ENCODE peak calls at places on chromosomes 16 and 17, in six cellular contexts. X, O, V, Z, K and Q are unnamed samples. For H3K9me3 and H3K4me1, the result is how much of the 10 kb centered on the place peaks cover.

GRCh38 chr17:37339321-37339720 is 36.5 kb upstream of the C17orf78 start:
- DNase-seq in X (no peak), O (no peak), V (peak), Z (no peak), K (no peak), Q (no peak)

GRCh38 chr17:273994-274832 is 78.4 kb downstream of the RPH3AL start:
- DNase-seq in X (no peak), O (no peak), V (no peak), Z (no peak), K (no peak), Q (no peak)

GRCh38 chr16:59573528-59574271 is 839.6 kb upstream of the GOT2 start:
- DNase-seq in X (no peak), O (no peak), V (peak), Z (no peak), K (no peak), Q (no peak)

GRCh38 chr17:39580082-39580468 is 27.6 kb downstream of the NEUROD2 start:
- DNase-seq in X (no peak), O (no peak), V (no peak), Z (no peak), K (no peak), Q (no peak)

GRCh38 chr17:72515291-72516065 is 394.7 kb downstream of the SOX9 start:
- DNase-seq in X (no peak), O (no peak), V (peak), Z (no peak), K (peak), Q (no peak)

GRCh38 chr17:76054112-76054476 is 18.2 kb downstream of the SRP68 start:
- DNase-seq in X (no peak), O (no peak), V (no peak), Z (no peak), K (no peak), Q (no peak)

GRCh38 chr17:38864636-38865398 is 5.0 kb upstream of the LASP1 start:
- DNase-seq in X (no peak), O (no peak), V (peak), Z (no peak), K (peak), Q (no peak)

GRCh38 chr17:41972571-41973411 is 6.2 kb downstream of the CNP start:
- DNase-seq in X (no peak), O (no peak), V (no peak), Z (peak), K (no peak), Q (no peak)

GRCh38 chr17:46178550-46179198 is 14.6 kb downstream of the KANSL1 start:
- DNase-seq in X (no peak), O (no peak), V (peak), Z (no peak), K (no peak), Q (no peak)

GRCh38 chr17:6567528-6568185 is 11.3 kb upstream of the PITPNM3 start:
- DNase-seq in X (peak), O (peak), V (peak), Z (no peak), K (no peak), Q (no peak)

GRCh38 chr17:57810740-57811632 is 38.9 kb downstream of the MRPS23 start:
- DNase-seq in X (no peak), O (no peak), V (peak), Z (peak), K (peak), Q (no peak)
- H3K4me3 ChIP-seq in X (no peak), O (no peak), V (no peak), Z (peak), K (no peak), Q (no peak)

GRCh38 chr17:4026255-4026654 is 62.0 kb upstream of the ATP2A3 start:
- DNase-seq in X (no peak), O (no peak), V (no peak), Z (no peak), K (no peak), Q (no peak)
- H3K9me3 ChIP-seq in X (under half), O (under half), V (under half), Z (half or more), K (under half), Q (under half)

GRCh38 chr17:81917565-81918332 is at the start of gene SIRT7:
- DNase-seq in X (peak), O (peak), V (peak), Z (peak), K (peak), Q (no peak)
- H3K4me1 ChIP-seq in X (under half), O (half or more), V (under half), Z (half or more), K (under half), Q (under half)

GRCh38 chr16:47753620-47754019 is 292.5 kb downstream of the PHKB start:
- DNase-seq in X (no peak), O (no peak), V (no peak), Z (no peak), K (no peak), Q (no peak)
- H3K4me3 ChIP-seq in X (no peak), O (no peak), V (no peak), Z (no peak), K (no peak), Q (no peak)

GRCh38 chr16:35377142-35377541 is 1917.7 kb downstream of the TP53TG3F start:
- DNase-seq in X (no peak), O (no peak), V (no peak), Z (no peak), K (no peak), Q (no peak)
- H3K9me3 ChIP-seq in X (under half), O (under half), V (under half), Z (under half), K (under half), Q (under half)

DNA sequence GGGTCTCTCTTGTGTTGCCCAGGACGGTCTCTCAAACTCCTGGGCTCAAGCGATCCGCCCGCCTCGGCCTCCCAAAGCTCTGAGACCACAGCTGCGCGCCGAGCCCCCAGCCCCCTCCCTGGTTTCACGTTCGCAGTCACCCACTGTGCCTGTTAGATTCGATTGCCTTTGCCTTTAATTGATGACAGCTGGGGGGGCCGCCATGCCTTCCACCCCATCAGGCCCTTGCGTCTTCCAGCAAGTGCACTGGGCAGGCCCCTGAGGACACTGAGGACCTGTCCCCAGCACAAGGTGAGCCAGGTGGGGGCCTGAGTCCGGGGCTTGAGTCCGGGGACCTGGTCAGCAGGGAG is 3.3 kb downstream of the IGFALS start:
- DNase-seq in X (no peak), O (no peak), V (no peak), Z (no peak), K (no peak), Q (no peak)
- H3K4me1 ChIP-seq in X (under half), O (under half), V (under half), Z (under half), K (under half), Q (under half)

GRCh38 chr16:57091990-57092785 is at the start of gene CPNE2:
- DNase-seq in X (peak), O (peak), V (peak), Z (peak), K (peak), Q (no peak)
- H3K4me3 ChIP-seq in X (peak), O (peak), V (peak), Z (peak), K (peak), Q (peak)

GRCh38 chr17:56929362-56929969 is 15.6 kb upstream of the TRIM25 start:
- DNase-seq in X (no peak), O (no peak), V (no peak), Z (no peak), K (no peak), Q (no peak)

GRCh38 chr17:56926704-56927103 is 12.9 kb upstream of the TRIM25 start:
- DNase-seq in X (no peak), O (no peak), V (no peak), Z (no peak), K (no peak), Q (no peak)

GRCh38 chr17:56930739-56931337 is 17.0 kb upstream of the TRIM25 start:
- DNase-seq in X (no peak), O (no peak), V (no peak), Z (no peak), K (no peak), Q (no peak)

GRCh38 chr17:56926270-56926669 is 12.4 kb upstream of the TRIM25 start:
- DNase-seq in X (no peak), O (no peak), V (no peak), Z (no peak), K (no peak), Q (no peak)

GRCh38 chr17:56928586-56928985 is 14.7 kb upstream of the TRIM25 start:
- DNase-seq in X (no peak), O (no peak), V (no peak), Z (no peak), K (no peak), Q (no peak)
- H3K9me3 ChIP-seq in X (under half), O (under half), V (under half), Z (under half), K (under half), Q (under half)

DNA sequence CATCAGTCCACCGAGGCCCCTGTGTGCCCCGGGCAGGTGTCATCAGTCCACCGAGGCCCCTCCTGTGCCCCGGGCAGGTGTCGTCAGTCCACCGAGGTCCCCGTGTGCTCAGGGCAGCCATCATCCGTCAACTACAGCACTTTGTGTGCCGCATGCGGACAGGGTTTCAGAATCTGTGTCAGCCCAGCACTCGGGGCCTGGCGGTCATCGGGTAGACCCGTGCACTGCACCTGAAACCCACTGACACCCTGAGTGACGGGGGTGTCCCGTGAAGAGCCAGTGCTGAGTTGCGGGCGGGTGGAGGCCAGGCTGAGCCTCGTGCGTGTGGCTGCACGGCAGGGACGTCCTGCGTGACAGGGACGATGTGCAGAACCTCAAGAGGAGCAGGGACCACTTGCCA is 38.4 kb downstream of the BAHCC1 start:
- DNase-seq in X (no peak), O (no peak), V (no peak), Z (no peak), K (no peak), Q (no peak)
- H3K4me1 ChIP-seq in X (under half), O (under half), V (under half), Z (under half), K (under half), Q (under half)

GRCh38 chr16:87086156-87086555 is 231.0 kb downstream of the C16orf95 start:
- DNase-seq in X (no peak), O (no peak), V (no peak), Z (no peak), K (no peak), Q (no peak)

GRCh38 chr16:87080571-87081167 is 236.5 kb downstream of the C16orf95 start:
- DNase-seq in X (no peak), O (no peak), V (no peak), Z (no peak), K (no peak), Q (no peak)

GRCh38 chr16:87085441-87085840 is 231.8 kb downstream of the C16orf95 start:
- DNase-seq in X (no peak), O (no peak), V (no peak), Z (no peak), K (no peak), Q (no peak)

GRCh38 chr16:87086575-87086974 is 230.6 kb downstream of the C16orf95 start:
- DNase-seq in X (no peak), O (no peak), V (peak), Z (no peak), K (no peak), Q (no peak)
- H3K4me3 ChIP-seq in X (no peak), O (no peak), V (no peak), Z (no peak), K (no peak), Q (no peak)